ENCODE peak calls at places on chromosomes 6 and 20, in six cellular contexts. B is H9, O is IMR-90, Y is H1, T is neuronal stem cell, A is mesendoderm. V is an unnamed sample.

GRCh38 chr20:5884465-5885335 is 65.6 kb downstream of the TRMT6 start:
- DNase-seq in O (no peak), Y (no peak), A (no peak), B (no peak), T (no peak), V (no peak)

GRCh38 chr6:111417181-111417585 is 65.8 kb downstream of the REV3L start:
- DNase-seq in A (no peak), O (peak), Y (no peak), B (no peak), T (no peak), V (peak)

GRCh38 chr20:1334761-1335160 is 5.8 kb upstream of the SDCBP2 start:
- DNase-seq in Y (no peak), B (peak), O (no peak), T (no peak), A (peak), V (peak)

GRCh38 chr6:21442874-21443273 is 150.7 kb upstream of the SOX4 start:
- DNase-seq in B (no peak), A (no peak), O (no peak), T (no peak), Y (no peak), V (no peak)

GRCh38 chr20:38229376-38230252 is 30.9 kb downstream of the KIAA1755 start:
- DNase-seq in Y (no peak), A (peak), T (no peak), B (no peak), O (no peak), V (peak)

GRCh38 chr20:63138855-63139341 is 77.0 kb downstream of the YTHDF1 start:
- DNase-seq in T (no peak), O (no peak), A (no peak), Y (no peak), B (no peak), V (no peak)

GRCh38 chr20:53891306-53891894 is 179.0 kb downstream of the BCAS1 start:
- DNase-seq in T (no peak), Y (no peak), B (no peak), A (no peak), O (peak), V (peak)

GRCh38 chr6:4274382-4275082 is 139.2 kb upstream of the ECI2 start:
- DNase-seq in B (no peak), T (no peak), Y (no peak), A (no peak), O (peak), V (no peak)

GRCh38 chr6:161303628-161304340 is 29.9 kb upstream of the AGPAT4 start:
- DNase-seq in B (no peak), O (peak), T (no peak), Y (no peak), A (no peak), V (no peak)

GRCh38 chr6:72657798-72658197 is 35.9 kb downstream of the KCNQ5 start:
- DNase-seq in T (no peak), B (no peak), A (no peak), O (peak), Y (no peak), V (no peak)

GRCh38 chr6:36917541-36918193 is 31.9 kb downstream of the C6orf89 start:
- DNase-seq in B (no peak), Y (no peak), A (no peak), O (peak), T (no peak), V (no peak)

GRCh38 chr6:43278524-43279078 is 19.5 kb upstream of the SLC22A7 start:
- DNase-seq in T (no peak), A (no peak), O (peak), B (no peak), Y (no peak), V (no peak)

GRCh38 chr6:43481075-43481474 is 3.7 kb downstream of the TJAP1 start:
- DNase-seq in Y (no peak), T (no peak), B (no peak), O (no peak), A (peak), V (no peak)

GRCh38 chr20:32820000-32820697 is 395 bp downstream of the MAPRE1 start:
- DNase-seq in B (peak), O (peak), Y (no peak), A (peak), T (peak), V (peak)
- H2BK5ac ChIP-seq in B (no peak), O (peak), Y (peak), A (no peak), T (peak), V (peak)

GRCh38 chr6:98816799-98817198 is 17.6 kb upstream of the POU3F2 start:
- DNase-seq in A (no peak), T (no peak), B (no peak), O (no peak), Y (no peak), V (no peak)

GRCh38 chr6:98808522-98809210 is 25.7 kb upstream of the POU3F2 start:
- DNase-seq in T (no peak), O (no peak), Y (no peak), A (no peak), B (no peak), V (no peak)

GRCh38 chr6:98812220-98812619 is 22.2 kb upstream of the POU3F2 start:
- DNase-seq in A (no peak), T (no peak), Y (no peak), O (no peak), B (no peak), V (no peak)
- H2BK15ac ChIP-seq in A (no peak), T (no peak), Y (no peak), O (no peak), B (no peak), V (no peak)

GRCh38 chr6:156691018-156691417 is 86.2 kb upstream of the ARID1B start:
- DNase-seq in Y (no peak), T (no peak), O (no peak), A (no peak), B (no peak), V (no peak)
- H2BK5ac ChIP-seq in Y (no peak), T (no peak), O (no peak), A (no peak), B (no peak), V (no peak)

GRCh38 chr20:32820698-32821378 is 1.1 kb downstream of the MAPRE1 start:
- DNase-seq in B (no peak), Y (no peak), A (no peak), T (no peak), O (no peak), V (no peak)
- H2BK15ac ChIP-seq in B (no peak), Y (no peak), A (no peak), T (no peak), O (peak), V (no peak)

GRCh38 chr6:87407531-87407895 is 259 bp upstream of the CFAP206 start:
- DNase-seq in A (no peak), T (no peak), O (peak), Y (no peak), B (no peak), V (peak)

GRCh38 chr6:87407896-87408720 is at the start of gene CFAP206:
- DNase-seq in B (peak), Y (peak), A (peak), O (peak), T (peak), V (peak)

DNA sequence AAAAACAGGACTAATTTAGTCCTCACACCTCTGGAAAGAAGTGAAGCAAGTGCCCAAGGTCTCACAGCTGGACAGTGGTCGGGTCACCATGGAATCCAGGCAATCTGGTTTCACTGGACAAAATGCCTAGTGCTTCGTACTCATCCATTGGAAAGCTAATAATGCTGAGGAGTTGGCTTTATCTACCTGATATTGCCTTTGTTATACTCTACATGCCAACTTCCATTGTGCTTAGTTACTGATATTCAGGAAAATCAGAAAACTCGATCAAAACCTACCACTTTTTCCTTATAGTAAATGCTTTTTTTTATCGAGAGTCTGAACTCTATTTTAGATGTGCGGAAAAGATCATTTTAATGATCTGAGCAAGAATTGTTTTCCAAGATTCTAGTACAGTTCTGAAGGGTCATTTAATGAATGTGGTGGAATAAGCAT is 966 bp downstream of the CFAP206 start:
- DNase-seq in B (no peak), Y (no peak), T (no peak), A (no peak), O (no peak), V (no peak)
- H2BK5ac ChIP-seq in B (no peak), Y (no peak), T (no peak), A (no peak), O (no peak), V (peak)